ENCODE peak calls at places on chromosome 15, in four cellular contexts. E, W, M and A are unnamed samples.

GRCh38 chr15:68275165-68275746 is 2.3 kb upstream of the FEM1B start:
- DNase-seq in W (no peak), E (no peak), M (no peak), A (peak)

GRCh38 chr15:60044636-60045273 is 40.6 kb downstream of the FOXB1 start:
- DNase-seq in M (no peak), E (no peak), W (no peak), A (no peak)

GRCh38 chr15:47513496-47513895 is 203.8 kb upstream of the SEMA6D start:
- DNase-seq in W (no peak), E (no peak), M (no peak), A (no peak)

GRCh38 chr15:45918839-45919238 is 284.0 kb downstream of the SQOR start:
- DNase-seq in M (no peak), W (no peak), E (no peak), A (no peak)

GRCh38 chr15:76155742-76156141 is 96.0 kb downstream of the TMEM266 start:
- DNase-seq in W (no peak), E (no peak), M (no peak), A (no peak)

GRCh38 chr15:82569834-82570233 is 29.6 kb upstream of the RPS17 start:
- DNase-seq in M (no peak), E (no peak), W (no peak), A (no peak)

GRCh38 chr15:25939122-25939521 is 76.0 kb upstream of the ATP10A start:
- DNase-seq in W (no peak), M (no peak), E (no peak), A (no peak)

GRCh38 chr15:67501177-67501835 is 19.6 kb upstream of the C15orf61 start:
- DNase-seq in W (no peak), M (no peak), E (no peak), A (no peak)

GRCh38 chr15:63881431-63881830 is 47.7 kb upstream of the HERC1 start:
- DNase-seq in W (no peak), E (no peak), M (no peak), A (no peak)

GRCh38 chr15:81783586-81783985 is 262.2 kb downstream of the MEX3B start:
- DNase-seq in E (no peak), M (no peak), W (no peak), A (no peak)

GRCh38 chr15:84921121-84921520 is 36.7 kb downstream of the SLC28A1 start:
- DNase-seq in M (no peak), W (no peak), E (no peak), A (no peak)

GRCh38 chr15:51312132-51312531 is 26.3 kb downstream of the CYP19A1 start:
- DNase-seq in M (no peak), E (no peak), W (no peak), A (no peak)

GRCh38 chr15:85730001-85730820 is 64.5 kb downstream of the KLHL25 start:
- DNase-seq in W (no peak), E (no peak), M (no peak), A (no peak)

GRCh38 chr15:63323798-63324651 is 46.6 kb downstream of the APH1B start:
- DNase-seq in W (no peak), M (no peak), E (no peak), A (no peak)

GRCh38 chr15:51117270-51117669 is 22.6 kb upstream of the TNFAIP8L3 start:
- DNase-seq in E (no peak), W (no peak), M (no peak), A (no peak)

GRCh38 chr15:100592898-100593297 is 9.1 kb downstream of the LINS1 start:
- DNase-seq in E (no peak), W (no peak), M (no peak), A (no peak)

GRCh38 chr15:66789029-66790025 is 87.3 kb downstream of the SMAD6 start:
- DNase-seq in M (peak), E (peak), W (no peak), A (no peak)

GRCh38 chr15:43974852-43975251 is 148.1 kb downstream of the WDR76 start:
- DNase-seq in M (no peak), E (no peak), W (no peak), A (no peak)

GRCh38 chr15:95829062-95829461 is 501.4 kb upstream of the NR2F2 start:
- DNase-seq in E (no peak), M (no peak), W (no peak), A (no peak)

GRCh38 chr15:58056015-58056414 is 9.5 kb downstream of the ALDH1A2 start:
- DNase-seq in E (no peak), M (no peak), W (no peak), A (no peak)

GRCh38 chr15:63449711-63450110 is 54.7 kb upstream of the USP3 start:
- DNase-seq in M (no peak), W (no peak), E (no peak), A (peak)

GRCh38 chr15:37028609-37029287 is 71.6 kb downstream of the MEIS2 start:
- DNase-seq in M (no peak), E (no peak), W (no peak), A (no peak)

GRCh38 chr15:39301589-39301999 is 279.3 kb upstream of the THBS1 start:
- DNase-seq in M (no peak), W (no peak), E (no peak), A (no peak)

GRCh38 chr15:61834076-61834697 is 226.1 kb downstream of the VPS13C start:
- DNase-seq in E (peak), M (peak), W (peak), A (peak)

GRCh38 chr15:63093486-63094205 is 28.0 kb upstream of the LACTB start:
- DNase-seq in M (peak), W (peak), E (peak), A (peak)

GRCh38 chr15:53522878-53523455 is 236.5 kb downstream of the WDR72 start:
- DNase-seq in W (no peak), M (no peak), E (peak), A (no peak)

GRCh38 chr15:28927043-28927442 is 41.3 kb downstream of the APBA2 start:
- DNase-seq in M (no peak), E (no peak), W (no peak), A (no peak)

GRCh38 chr15:79872358-79873017 is 24.3 kb downstream of the MTHFS start:
- DNase-seq in M (no peak), W (no peak), E (no peak), A (no peak)

GRCh38 chr15:75178171-75178937 is 23.3 kb upstream of the C15orf39 start:
- DNase-seq in M (peak), E (no peak), W (peak), A (peak)

GRCh38 chr15:85707519-85708338 is 87.0 kb downstream of the KLHL25 start:
- DNase-seq in M (no peak), W (no peak), E (peak), A (no peak)

GRCh38 chr15:89379423-89379735 is 44.8 kb upstream of the POLG start:
- DNase-seq in E (no peak), M (no peak), W (no peak), A (no peak)
- H3K27ac ChIP-seq in E (no peak), M (no peak), W (no peak), A (no peak)

GRCh38 chr15:40418126-40418525 is 12.5 kb downstream of the IVD start:
- DNase-seq in M (no peak), W (no peak), E (no peak), A (no peak)

GRCh38 chr15:40420793-40421192 is 15.2 kb downstream of the IVD start:
- DNase-seq in M (no peak), W (no peak), E (no peak), A (peak)

GRCh38 chr15:40421246-40422157 is 15.9 kb downstream of the IVD start:
- DNase-seq in E (peak), M (peak), W (peak), A (peak)

GRCh38 chr15:40416056-40416455 is 10.5 kb downstream of the IVD start:
- DNase-seq in E (no peak), M (no peak), W (no peak), A (no peak)

DNA sequence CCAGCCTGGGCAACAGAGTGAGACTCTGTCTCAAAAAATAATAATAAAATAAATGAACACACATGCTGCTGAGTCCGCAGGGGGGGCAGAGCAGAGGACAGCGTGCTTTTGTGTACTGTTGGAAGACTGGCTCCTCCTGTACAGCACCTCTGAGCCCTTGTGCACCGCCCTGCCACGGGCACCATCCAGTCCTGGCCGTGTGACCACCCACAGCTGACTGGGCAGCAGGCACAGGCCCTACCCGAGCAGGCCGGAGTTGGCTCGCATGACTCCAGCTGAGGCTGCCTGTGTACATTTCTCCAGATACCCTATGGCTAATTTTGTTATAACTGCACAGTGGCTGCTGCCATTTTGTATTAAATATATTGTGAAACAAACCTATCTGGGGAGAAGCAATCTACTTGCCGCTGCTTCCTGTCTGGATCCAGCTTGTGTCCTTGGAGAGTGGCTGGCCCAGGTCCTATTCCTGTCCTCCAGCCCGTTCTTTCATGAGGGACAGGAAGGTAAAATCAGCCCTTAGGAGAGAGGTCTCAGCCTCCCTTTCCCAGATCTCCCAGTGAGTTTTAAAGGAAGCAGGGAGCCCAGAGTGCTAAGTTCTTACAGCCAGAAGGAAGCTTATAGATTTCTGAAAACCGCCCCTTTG is 14.6 kb downstream of the IVD start:
- DNase-seq in M (no peak), E (peak), W (no peak), A (no peak)
- H3K27ac ChIP-seq in M (peak), E (no peak), W (no peak), A (peak)

GRCh38 chr15:31337352-31338031 is 10.9 kb downstream of the KLF13 start:
- DNase-seq in M (no peak), W (no peak), E (no peak), A (no peak)
- H3K27ac ChIP-seq in M (no peak), W (no peak), E (no peak), A (peak)

DNA sequence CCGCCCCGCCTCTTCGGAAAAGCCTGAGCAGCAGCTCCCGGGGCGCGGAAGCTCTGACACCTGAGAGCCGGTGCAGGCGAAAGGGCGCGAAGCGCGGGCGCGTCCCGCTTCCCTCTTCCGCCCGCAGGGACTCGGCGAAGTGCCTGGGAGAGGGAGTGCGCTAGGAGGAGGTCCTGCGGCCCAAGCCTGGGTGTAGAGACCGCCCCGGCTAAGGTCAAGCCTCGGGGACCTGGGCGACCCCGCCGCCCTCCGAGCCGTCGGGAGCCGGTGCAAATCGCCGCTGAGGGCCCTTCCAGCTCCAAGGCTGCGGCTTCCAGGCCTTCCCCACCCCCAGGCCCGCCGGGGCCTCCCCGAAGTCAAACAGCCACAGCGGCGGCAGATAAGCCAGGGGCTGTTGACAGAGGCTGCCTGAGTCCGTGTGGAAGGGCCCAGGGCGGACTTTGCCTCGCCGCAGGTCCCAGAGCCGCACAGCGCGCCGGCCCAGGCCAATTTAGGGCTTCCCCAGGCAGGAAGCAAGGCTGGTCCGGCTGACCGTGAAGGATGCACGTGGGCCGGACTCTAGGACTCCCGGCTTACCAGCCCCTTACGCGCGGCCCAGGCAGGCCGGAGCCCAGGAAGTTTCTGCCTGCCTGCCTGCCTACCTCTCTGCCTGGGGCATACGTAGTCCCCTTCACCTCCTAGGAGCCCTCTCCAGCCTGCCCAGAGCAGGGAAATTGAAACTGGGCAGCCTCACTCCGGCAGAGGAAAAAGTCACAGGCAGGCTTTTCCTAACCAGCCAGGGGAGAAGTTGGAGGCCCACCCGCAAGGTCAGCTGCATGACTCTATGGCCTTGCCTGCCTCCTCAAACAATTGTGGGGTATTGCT is 2.3 kb downstream of the ITPKA start:
- DNase-seq in E (no peak), M (no peak), W (peak), A (peak)
- H3K27ac ChIP-seq in E (no peak), M (no peak), W (no peak), A (peak)

DNA sequence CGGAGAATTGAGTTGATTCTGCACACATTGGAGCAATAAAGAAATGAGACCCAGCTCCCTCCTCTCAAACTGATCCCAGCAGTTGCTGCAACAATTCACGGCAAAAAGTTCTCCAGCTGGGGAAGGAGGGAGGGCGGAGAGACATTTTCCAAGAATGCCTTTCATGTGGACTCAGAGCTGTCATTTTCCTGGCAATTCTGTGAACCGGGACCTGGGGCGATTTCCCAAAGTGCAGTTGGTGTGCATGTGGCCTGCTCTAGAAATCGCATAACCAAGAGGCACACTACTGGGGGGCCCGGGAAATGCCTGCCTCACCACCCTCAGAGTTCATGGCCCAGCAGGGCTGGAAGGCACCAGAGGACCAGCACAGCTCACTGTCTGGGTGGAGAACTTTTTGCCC is 48.7 kb upstream of the IREB2 start:
- DNase-seq in W (no peak), E (no peak), M (no peak), A (no peak)
- H3K27ac ChIP-seq in W (no peak), E (no peak), M (no peak), A (no peak)